ENCODE peak calls at places on chromosomes 4 and X, in six cellular contexts. One of them, this sample, is unnamed.

GRCh38 chr4:90184560-90184959 is 57.4 kb downstream of the CCSER1 start:
- DNase-seq in stomach: no peak
- DNase-seq in breast epithelium: no peak
- DNase-seq in suprapubic skin: no peak
- DNase-seq in spleen: no peak
- DNase-seq in ovary: no peak
- DNase-seq in this sample: no peak

GRCh38 chr4:77699731-77700210 is 94.2 kb downstream of the CXCL13 start:
- DNase-seq in breast epithelium: no peak
- DNase-seq in stomach: no peak
- DNase-seq in ovary: no peak
- DNase-seq in spleen: no peak
- DNase-seq in suprapubic skin: no peak
- DNase-seq in this sample: no peak

GRCh38 chrX:22116585-22117546 is 84.7 kb downstream of the PHEX start:
- DNase-seq in spleen: no peak
- DNase-seq in breast epithelium: no peak
- DNase-seq in suprapubic skin: no peak
- DNase-seq in stomach: no peak
- DNase-seq in ovary: no peak
- DNase-seq in this sample: no peak

GRCh38 chr4:21768349-21769310 is 179.9 kb downstream of the KCNIP4 start:
- DNase-seq in breast epithelium: no peak
- DNase-seq in suprapubic skin: no peak
- DNase-seq in spleen: no peak
- DNase-seq in stomach: no peak
- DNase-seq in ovary: no peak
- DNase-seq in this sample: no peak

GRCh38 chr4:138540056-138540800 is 298.1 kb upstream of the SLC7A11 start:
- DNase-seq in spleen: no peak
- DNase-seq in breast epithelium: no peak
- DNase-seq in ovary: no peak
- DNase-seq in suprapubic skin: no peak
- DNase-seq in stomach: no peak
- DNase-seq in this sample: no peak

GRCh38 chr4:66357316-66357715 is 687.0 kb upstream of the EPHA5 start:
- DNase-seq in suprapubic skin: no peak
- DNase-seq in spleen: no peak
- DNase-seq in breast epithelium: no peak
- DNase-seq in stomach: no peak
- DNase-seq in ovary: no peak
- DNase-seq in this sample: no peak

GRCh38 chr4:8917321-8917811 is 45.7 kb upstream of the HMX1 start:
- DNase-seq in breast epithelium: peak
- DNase-seq in ovary: peak
- DNase-seq in spleen: peak
- DNase-seq in stomach: peak
- DNase-seq in suprapubic skin: peak
- DNase-seq in this sample: peak

GRCh38 chr4:169410839-169411770 is 140.3 kb upstream of the SH3RF1 start:
- DNase-seq in breast epithelium: peak
- DNase-seq in suprapubic skin: no peak
- DNase-seq in ovary: no peak
- DNase-seq in stomach: no peak
- DNase-seq in spleen: no peak
- DNase-seq in this sample: no peak

GRCh38 chr4:71974681-71975080 is 57.1 kb upstream of the NPFFR2 start:
- DNase-seq in stomach: no peak
- DNase-seq in suprapubic skin: no peak
- DNase-seq in spleen: no peak
- DNase-seq in ovary: no peak
- DNase-seq in breast epithelium: no peak
- DNase-seq in this sample: no peak

GRCh38 chr4:40577588-40578253 is 51.9 kb downstream of the RBM47 start:
- DNase-seq in stomach: no peak
- DNase-seq in ovary: no peak
- DNase-seq in breast epithelium: no peak
- DNase-seq in spleen: no peak
- DNase-seq in suprapubic skin: no peak
- DNase-seq in this sample: no peak

GRCh38 chrX:67619253-67619652 is 75.4 kb downstream of the AR start:
- DNase-seq in spleen: no peak
- DNase-seq in stomach: no peak
- DNase-seq in breast epithelium: no peak
- DNase-seq in ovary: no peak
- DNase-seq in suprapubic skin: no peak
- DNase-seq in this sample: no peak

GRCh38 chrX:137568741-137569469 is 3.0 kb downstream of the ZIC3 start:
- DNase-seq in suprapubic skin: no peak
- DNase-seq in ovary: no peak
- DNase-seq in breast epithelium: no peak
- DNase-seq in spleen: no peak
- DNase-seq in stomach: no peak
- DNase-seq in this sample: no peak

GRCh38 chr4:113094802-113095201 is 45.3 kb downstream of the ANK2 start:
- DNase-seq in suprapubic skin: no peak
- DNase-seq in ovary: no peak
- DNase-seq in spleen: no peak
- DNase-seq in breast epithelium: no peak
- DNase-seq in stomach: no peak
- DNase-seq in this sample: no peak

GRCh38 chr4:84673475-84674230 is 90.7 kb downstream of the CDS1 start:
- DNase-seq in ovary: no peak
- DNase-seq in stomach: no peak
- DNase-seq in breast epithelium: no peak
- DNase-seq in spleen: no peak
- DNase-seq in suprapubic skin: no peak
- DNase-seq in this sample: no peak

GRCh38 chr4:16418814-16419213 is 192.5 kb upstream of the TAPT1 start:
- DNase-seq in spleen: no peak
- DNase-seq in stomach: no peak
- DNase-seq in breast epithelium: no peak
- DNase-seq in ovary: no peak
- DNase-seq in suprapubic skin: no peak
- DNase-seq in this sample: no peak

GRCh38 chr4:65383589-65384305 is 286.5 kb downstream of the EPHA5 start:
- DNase-seq in stomach: no peak
- DNase-seq in breast epithelium: no peak
- DNase-seq in spleen: no peak
- DNase-seq in suprapubic skin: no peak
- DNase-seq in ovary: no peak
- DNase-seq in this sample: no peak

GRCh38 chr4:33831667-33832066 is 2412.6 kb downstream of the ARAP2 start:
- DNase-seq in stomach: no peak
- DNase-seq in spleen: no peak
- DNase-seq in ovary: no peak
- DNase-seq in breast epithelium: no peak
- DNase-seq in suprapubic skin: no peak
- DNase-seq in this sample: no peak

GRCh38 chrX:96430756-96431455 is 253.7 kb upstream of the DIAPH2 start:
- DNase-seq in spleen: no peak
- DNase-seq in breast epithelium: no peak
- DNase-seq in stomach: no peak
- DNase-seq in ovary: no peak
- DNase-seq in suprapubic skin: no peak
- DNase-seq in this sample: no peak

GRCh38 chrX:133983974-133984578 is 1.3 kb downstream of the GPC3 start:
- DNase-seq in ovary: no peak
- DNase-seq in breast epithelium: no peak
- DNase-seq in suprapubic skin: no peak
- DNase-seq in spleen: peak
- DNase-seq in stomach: no peak
- DNase-seq in this sample: no peak

GRCh38 chrX:133984857-133985163 is 584 bp downstream of the GPC3 start:
- DNase-seq in ovary: no peak
- DNase-seq in stomach: no peak
- DNase-seq in suprapubic skin: peak
- DNase-seq in spleen: peak
- DNase-seq in breast epithelium: no peak
- DNase-seq in this sample: no peak

GRCh38 chrX:133981908-133982307 is 3.5 kb downstream of the GPC3 start:
- DNase-seq in suprapubic skin: no peak
- DNase-seq in ovary: no peak
- DNase-seq in spleen: no peak
- DNase-seq in stomach: no peak
- DNase-seq in breast epithelium: no peak
- DNase-seq in this sample: no peak

GRCh38 chrX:133985164-133986007 is at the start of gene GPC3:
- DNase-seq in suprapubic skin: peak
- DNase-seq in ovary: peak
- DNase-seq in breast epithelium: no peak
- DNase-seq in spleen: peak
- DNase-seq in stomach: peak
- DNase-seq in this sample: no peak

DNA sequence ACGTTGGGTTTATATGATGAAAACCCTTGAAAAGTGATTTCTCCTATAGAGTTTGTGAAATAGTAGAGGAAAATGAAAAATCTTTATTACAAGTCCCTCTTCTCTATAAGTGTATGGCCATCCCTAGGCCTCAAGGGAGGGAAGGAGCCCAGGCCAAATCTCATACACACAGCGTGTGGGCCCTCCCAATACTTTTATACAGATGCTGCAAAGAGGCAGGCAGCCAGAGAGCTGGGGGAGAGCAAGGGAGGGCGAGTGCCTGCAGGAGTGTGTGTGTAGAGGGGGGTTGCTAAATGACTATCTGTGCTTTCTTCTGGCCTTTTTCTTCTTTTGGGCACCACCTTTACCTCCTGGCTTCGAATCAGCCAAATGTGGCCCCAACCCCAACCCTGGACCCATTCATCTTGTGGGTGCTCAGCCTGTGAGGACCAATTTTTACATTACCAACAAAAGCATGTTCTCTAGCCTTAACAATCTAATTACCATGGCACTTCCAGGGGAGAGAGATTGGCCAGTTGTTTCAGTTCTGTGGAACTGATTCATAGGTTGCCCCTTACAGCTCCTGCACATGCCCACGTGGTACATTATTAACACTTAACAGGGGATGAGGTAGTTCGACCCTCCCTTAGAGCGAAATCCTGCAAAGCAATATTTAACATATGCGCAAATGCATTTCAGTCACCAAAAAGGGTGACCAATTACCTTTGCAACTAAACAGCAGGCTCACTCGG is 2.0 kb downstream of the GPC3 start:
- DNase-seq in spleen: no peak
- DNase-seq in suprapubic skin: no peak
- DNase-seq in breast epithelium: no peak
- DNase-seq in ovary: no peak
- DNase-seq in stomach: no peak
- DNase-seq in this sample: no peak
- H3K4me3 ChIP-seq in spleen: no peak
- H3K4me3 ChIP-seq in suprapubic skin: no peak
- H3K4me3 ChIP-seq in breast epithelium: no peak
- H3K4me3 ChIP-seq in ovary: no peak
- H3K4me3 ChIP-seq in stomach: no peak
- H3K4me3 ChIP-seq in this sample: no peak

GRCh38 chr4:117477925-117478324 is 392.5 kb upstream of the TRAM1L1 start:
- DNase-seq in stomach: no peak
- DNase-seq in ovary: no peak
- DNase-seq in spleen: no peak
- DNase-seq in suprapubic skin: no peak
- DNase-seq in breast epithelium: no peak
- DNase-seq in this sample: no peak
- TF ChIP-seq POLR2A in stomach: no peak
- TF ChIP-seq POLR2A in ovary: no peak
- TF ChIP-seq POLR2A in spleen: no peak
- TF ChIP-seq POLR2A in suprapubic skin: no peak
- TF ChIP-seq POLR2A in breast epithelium: no peak
- TF ChIP-seq POLR2A in this sample: no peak

GRCh38 chrX:120463241-120463640 is 5.9 kb downstream of the LAMP2 start:
- DNase-seq in stomach: no peak
- DNase-seq in suprapubic skin: no peak
- DNase-seq in breast epithelium: no peak
- DNase-seq in ovary: peak
- DNase-seq in spleen: no peak
- DNase-seq in this sample: no peak

GRCh38 chrX:120468071-120468470 is 1.0 kb downstream of the LAMP2 start:
- DNase-seq in spleen: no peak
- DNase-seq in suprapubic skin: no peak
- DNase-seq in breast epithelium: no peak
- DNase-seq in stomach: no peak
- DNase-seq in ovary: no peak
- DNase-seq in this sample: no peak

GRCh38 chrX:120462370-120462769 is 6.7 kb downstream of the LAMP2 start:
- DNase-seq in ovary: no peak
- DNase-seq in breast epithelium: no peak
- DNase-seq in stomach: no peak
- DNase-seq in suprapubic skin: no peak
- DNase-seq in spleen: no peak
- DNase-seq in this sample: no peak

GRCh38 chrX:120468479-120468824 is 644 bp downstream of the LAMP2 start:
- DNase-seq in ovary: no peak
- DNase-seq in suprapubic skin: no peak
- DNase-seq in spleen: no peak
- DNase-seq in stomach: no peak
- DNase-seq in breast epithelium: no peak
- DNase-seq in this sample: no peak

DNA sequence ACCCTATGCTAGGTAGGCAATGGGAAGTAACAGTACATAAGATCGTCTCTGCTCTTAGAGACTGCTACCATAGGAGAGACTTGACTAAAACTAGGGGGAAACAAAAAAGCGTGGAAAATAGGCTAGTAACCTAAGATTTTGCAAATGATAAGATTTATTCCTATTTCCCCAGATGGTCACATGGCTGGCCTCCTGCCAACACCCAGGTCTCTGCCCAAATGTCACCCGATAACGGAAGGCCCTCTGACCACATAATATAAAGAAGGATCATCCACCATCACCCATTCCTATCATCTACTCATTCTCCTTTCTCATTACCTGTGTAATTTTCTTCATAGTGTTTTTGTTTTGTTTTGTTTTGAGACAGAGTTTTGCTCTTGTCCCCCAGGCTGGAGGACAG is 4.7 kb downstream of the LAMP2 start:
- DNase-seq in stomach: no peak
- DNase-seq in ovary: no peak
- DNase-seq in spleen: no peak
- DNase-seq in suprapubic skin: no peak
- DNase-seq in breast epithelium: no peak
- DNase-seq in this sample: no peak
- H3K4me3 ChIP-seq in stomach: no peak
- H3K4me3 ChIP-seq in ovary: no peak
- H3K4me3 ChIP-seq in spleen: no peak
- H3K4me3 ChIP-seq in suprapubic skin: no peak
- H3K4me3 ChIP-seq in breast epithelium: no peak
- H3K4me3 ChIP-seq in this sample: no peak

DNA sequence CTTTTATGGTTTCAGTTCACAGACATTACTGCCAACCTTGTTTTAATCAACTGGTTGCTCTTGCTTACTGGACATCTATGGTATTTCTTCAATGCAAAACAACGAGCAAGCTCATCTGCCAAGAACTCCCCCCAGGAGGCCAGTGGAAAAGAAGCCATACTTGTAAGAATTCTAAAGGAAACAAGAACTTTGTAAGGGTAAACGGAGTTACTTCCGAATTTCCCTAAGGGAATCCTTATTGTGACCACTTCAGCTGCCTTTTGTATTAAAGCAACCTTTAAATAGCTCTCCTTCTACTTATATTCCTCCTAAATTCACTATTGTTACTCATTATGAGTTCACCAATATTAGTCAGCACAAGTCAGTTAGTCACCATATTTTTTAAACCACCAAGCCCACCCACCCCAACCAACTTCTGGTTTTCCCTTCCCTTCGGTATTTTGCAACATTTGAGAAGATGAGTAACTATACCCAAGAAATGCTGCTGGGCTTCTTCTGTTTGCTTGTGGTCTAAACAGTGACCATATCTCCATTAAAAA is 602.8 kb upstream of the DIPK2B start:
- DNase-seq in ovary: no peak
- DNase-seq in spleen: no peak
- DNase-seq in suprapubic skin: no peak
- DNase-seq in breast epithelium: no peak
- DNase-seq in stomach: no peak
- DNase-seq in this sample: no peak
- TF ChIP-seq POLR2A in ovary: no peak
- TF ChIP-seq POLR2A in spleen: no peak
- TF ChIP-seq POLR2A in suprapubic skin: no peak
- TF ChIP-seq POLR2A in breast epithelium: no peak
- TF ChIP-seq POLR2A in stomach: no peak
- TF ChIP-seq POLR2A in this sample: no peak

This sample was measured in lower leg skin.